ENCODE peak calls at places on chromosomes 6 and 20, in eight cellular contexts. One of them, this sample, is unnamed. For H3K4me1, the result is how much of the 10 kb centered on the place peaks cover.

GRCh38 chr6:163354779-163355431 is 59.6 kb upstream of the QKI start:
- DNase-seq in fibroblast of lung: peak
- DNase-seq in uterus: no peak
- DNase-seq in OCI-LY7: no peak
- DNase-seq in heart left ventricle: peak
- DNase-seq in kidney: no peak
- DNase-seq in lung: no peak
- DNase-seq in heart right ventricle: peak
- DNase-seq in this sample: no peak

GRCh38 chr6:131017962-131018361 is 45.1 kb downstream of the EPB41L2 start:
- DNase-seq in fibroblast of lung: no peak
- DNase-seq in uterus: no peak
- DNase-seq in OCI-LY7: no peak
- DNase-seq in heart left ventricle: no peak
- DNase-seq in kidney: no peak
- DNase-seq in lung: no peak
- DNase-seq in heart right ventricle: no peak
- DNase-seq in this sample: no peak

GRCh38 chr6:31861150-31861549 is 1.5 kb downstream of the NEU1 start:
- DNase-seq in fibroblast of lung: no peak
- DNase-seq in uterus: no peak
- DNase-seq in OCI-LY7: no peak
- DNase-seq in heart left ventricle: no peak
- DNase-seq in kidney: no peak
- DNase-seq in lung: no peak
- DNase-seq in heart right ventricle: no peak
- DNase-seq in this sample: no peak

GRCh38 chr20:62412194-62413024 is 5.3 kb upstream of the CABLES2 start:
- DNase-seq in fibroblast of lung: no peak
- DNase-seq in uterus: no peak
- DNase-seq in OCI-LY7: no peak
- DNase-seq in heart left ventricle: no peak
- DNase-seq in kidney: no peak
- DNase-seq in lung: no peak
- DNase-seq in heart right ventricle: no peak
- DNase-seq in this sample: no peak

GRCh38 chr20:63835031-63835858 is 4.2 kb upstream of the ZBTB46 start:
- DNase-seq in fibroblast of lung: peak
- DNase-seq in uterus: peak
- DNase-seq in OCI-LY7: no peak
- DNase-seq in heart left ventricle: peak
- DNase-seq in kidney: peak
- DNase-seq in lung: peak
- DNase-seq in heart right ventricle: peak
- DNase-seq in this sample: peak

GRCh38 chr20:45347936-45348809 is at the start of gene SDC4:
- DNase-seq in fibroblast of lung: peak
- DNase-seq in uterus: peak
- DNase-seq in OCI-LY7: no peak
- DNase-seq in heart left ventricle: peak
- DNase-seq in kidney: peak
- DNase-seq in lung: peak
- DNase-seq in heart right ventricle: peak
- DNase-seq in this sample: peak

GRCh38 chr6:170316071-170316470 is 9.5 kb downstream of the FAM120B start:
- DNase-seq in fibroblast of lung: peak
- DNase-seq in uterus: no peak
- DNase-seq in OCI-LY7: no peak
- DNase-seq in heart left ventricle: no peak
- DNase-seq in kidney: no peak
- DNase-seq in lung: no peak
- DNase-seq in heart right ventricle: no peak
- DNase-seq in this sample: no peak

GRCh38 chr6:4344317-4344899 is 209.0 kb upstream of the ECI2 start:
- DNase-seq in fibroblast of lung: no peak
- DNase-seq in uterus: no peak
- DNase-seq in OCI-LY7: no peak
- DNase-seq in heart left ventricle: no peak
- DNase-seq in kidney: no peak
- DNase-seq in lung: no peak
- DNase-seq in heart right ventricle: no peak
- DNase-seq in this sample: no peak

GRCh38 chr20:8388707-8389106 is 256.6 kb downstream of the PLCB1 start:
- DNase-seq in fibroblast of lung: peak
- DNase-seq in uterus: no peak
- DNase-seq in OCI-LY7: no peak
- DNase-seq in heart left ventricle: no peak
- DNase-seq in kidney: no peak
- DNase-seq in lung: no peak
- DNase-seq in heart right ventricle: no peak
- DNase-seq in this sample: no peak

GRCh38 chr6:155314773-155315515 is 660 bp upstream of the TFB1M start:
- DNase-seq in fibroblast of lung: peak
- DNase-seq in uterus: peak
- DNase-seq in OCI-LY7: peak
- DNase-seq in heart left ventricle: no peak
- DNase-seq in kidney: no peak
- DNase-seq in lung: peak
- DNase-seq in heart right ventricle: peak
- DNase-seq in this sample: peak

GRCh38 chr20:36314734-36315544 is 8.8 kb downstream of the DLGAP4 start:
- DNase-seq in fibroblast of lung: no peak
- DNase-seq in uterus: no peak
- DNase-seq in OCI-LY7: no peak
- DNase-seq in heart left ventricle: no peak
- DNase-seq in kidney: no peak
- DNase-seq in lung: no peak
- DNase-seq in heart right ventricle: no peak
- DNase-seq in this sample: no peak

GRCh38 chr20:41454250-41454649 is 87.6 kb upstream of the EMILIN3 start:
- DNase-seq in fibroblast of lung: no peak
- DNase-seq in uterus: no peak
- DNase-seq in OCI-LY7: no peak
- DNase-seq in heart left ventricle: no peak
- DNase-seq in kidney: no peak
- DNase-seq in lung: no peak
- DNase-seq in heart right ventricle: no peak
- DNase-seq in this sample: no peak

GRCh38 chr6:164477790-164478189 is 831.6 kb downstream of the C6orf118 start:
- DNase-seq in fibroblast of lung: no peak
- DNase-seq in uterus: no peak
- DNase-seq in OCI-LY7: no peak
- DNase-seq in heart left ventricle: no peak
- DNase-seq in kidney: no peak
- DNase-seq in lung: no peak
- DNase-seq in heart right ventricle: no peak
- DNase-seq in this sample: no peak

GRCh38 chr6:12395898-12396297 is 105.7 kb downstream of the EDN1 start:
- DNase-seq in fibroblast of lung: no peak
- DNase-seq in uterus: no peak
- DNase-seq in OCI-LY7: no peak
- DNase-seq in heart left ventricle: no peak
- DNase-seq in kidney: no peak
- DNase-seq in lung: no peak
- DNase-seq in heart right ventricle: no peak
- DNase-seq in this sample: no peak

GRCh38 chr6:10451828-10452509 is 37.1 kb upstream of the TFAP2A start:
- DNase-seq in fibroblast of lung: peak
- DNase-seq in uterus: no peak
- DNase-seq in OCI-LY7: no peak
- DNase-seq in heart left ventricle: no peak
- DNase-seq in kidney: peak
- DNase-seq in lung: peak
- DNase-seq in heart right ventricle: no peak
- DNase-seq in this sample: no peak

GRCh38 chr6:21753571-21754108 is 160.1 kb downstream of the SOX4 start:
- DNase-seq in fibroblast of lung: peak
- DNase-seq in uterus: no peak
- DNase-seq in OCI-LY7: no peak
- DNase-seq in heart left ventricle: no peak
- DNase-seq in kidney: no peak
- DNase-seq in lung: no peak
- DNase-seq in heart right ventricle: no peak
- DNase-seq in this sample: no peak

GRCh38 chr20:31908424-31908823 is 38.0 kb downstream of the TTLL9 start:
- DNase-seq in fibroblast of lung: no peak
- DNase-seq in uterus: no peak
- DNase-seq in OCI-LY7: no peak
- DNase-seq in heart left ventricle: no peak
- DNase-seq in kidney: no peak
- DNase-seq in lung: no peak
- DNase-seq in heart right ventricle: no peak
- DNase-seq in this sample: no peak

GRCh38 chr6:44263357-44264100 is 1.8 kb downstream of the NFKBIE start:
- DNase-seq in fibroblast of lung: peak
- DNase-seq in uterus: no peak
- DNase-seq in OCI-LY7: peak
- DNase-seq in heart left ventricle: no peak
- DNase-seq in kidney: no peak
- DNase-seq in lung: no peak
- DNase-seq in heart right ventricle: no peak
- DNase-seq in this sample: no peak

GRCh38 chr6:94813806-94814205 is 763.5 kb upstream of the MANEA start:
- DNase-seq in fibroblast of lung: no peak
- DNase-seq in uterus: no peak
- DNase-seq in OCI-LY7: no peak
- DNase-seq in heart left ventricle: no peak
- DNase-seq in kidney: no peak
- DNase-seq in lung: no peak
- DNase-seq in heart right ventricle: no peak
- DNase-seq in this sample: no peak

GRCh38 chr6:1865585-1865984 is 255.9 kb downstream of the FOXC1 start:
- DNase-seq in fibroblast of lung: no peak
- DNase-seq in uterus: no peak
- DNase-seq in OCI-LY7: no peak
- DNase-seq in heart left ventricle: no peak
- DNase-seq in kidney: peak
- DNase-seq in lung: no peak
- DNase-seq in heart right ventricle: no peak
- DNase-seq in this sample: no peak

GRCh38 chr6:159577564-159577963 is 115.5 kb downstream of the SOD2 start:
- DNase-seq in fibroblast of lung: peak
- DNase-seq in uterus: no peak
- DNase-seq in OCI-LY7: no peak
- DNase-seq in heart left ventricle: no peak
- DNase-seq in kidney: no peak
- DNase-seq in lung: peak
- DNase-seq in heart right ventricle: no peak
- DNase-seq in this sample: no peak

GRCh38 chr6:126947070-126947469 is 171.4 kb upstream of the RSPO3 start:
- DNase-seq in fibroblast of lung: no peak
- DNase-seq in uterus: peak
- DNase-seq in OCI-LY7: no peak
- DNase-seq in heart left ventricle: no peak
- DNase-seq in kidney: peak
- DNase-seq in lung: no peak
- DNase-seq in heart right ventricle: no peak
- DNase-seq in this sample: peak

DNA sequence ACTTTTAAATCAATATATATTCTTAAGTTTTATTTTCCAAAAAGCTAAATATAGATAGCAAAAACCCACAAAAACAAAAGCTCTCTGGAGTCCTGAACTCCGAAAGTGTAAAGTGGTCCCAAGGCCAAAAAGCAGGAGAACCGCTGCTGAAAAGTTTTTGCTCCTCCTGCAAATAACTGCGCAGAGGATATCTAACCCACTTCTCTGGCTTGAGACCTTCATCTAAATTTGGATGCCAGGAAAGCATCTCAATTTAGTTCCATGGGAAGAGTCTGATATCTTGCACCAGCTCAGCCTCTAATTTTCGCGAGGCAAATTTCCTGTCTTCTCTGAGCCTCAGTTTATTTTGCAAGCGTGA is 517 bp downstream of the MRPS10 start:
- DNase-seq in fibroblast of lung: no peak
- DNase-seq in uterus: no peak
- DNase-seq in OCI-LY7: peak
- DNase-seq in heart left ventricle: no peak
- DNase-seq in kidney: no peak
- DNase-seq in lung: no peak
- DNase-seq in heart right ventricle: no peak
- DNase-seq in this sample: no peak
- H3K4me1 ChIP-seq in fibroblast of lung: under half
- H3K4me1 ChIP-seq in uterus: under half
- H3K4me1 ChIP-seq in OCI-LY7: under half
- H3K4me1 ChIP-seq in heart left ventricle: under half
- H3K4me1 ChIP-seq in kidney: under half
- H3K4me1 ChIP-seq in lung: under half
- H3K4me1 ChIP-seq in heart right ventricle: under half
- H3K4me1 ChIP-seq in this sample: under half

DNA sequence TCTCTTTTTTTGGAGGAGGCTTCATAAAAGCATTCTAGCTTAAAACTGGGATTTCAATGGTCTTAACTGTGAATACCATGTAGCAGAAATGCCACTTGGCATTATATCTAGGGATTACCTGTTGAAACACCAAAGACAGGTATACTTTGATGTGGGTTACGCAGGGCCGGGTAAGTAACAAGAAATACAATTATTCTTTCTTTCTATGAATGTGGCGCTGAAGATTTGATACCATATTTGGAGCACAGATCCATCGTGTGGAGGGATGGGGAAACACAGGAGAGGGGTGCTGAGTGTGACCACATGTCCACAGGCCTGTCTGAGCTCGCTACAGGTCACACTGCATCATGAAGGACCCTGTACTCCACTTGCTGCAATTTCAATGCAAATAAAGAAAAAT is 257.8 kb downstream of the GMPR start:
- DNase-seq in fibroblast of lung: no peak
- DNase-seq in uterus: no peak
- DNase-seq in OCI-LY7: no peak
- DNase-seq in heart left ventricle: no peak
- DNase-seq in kidney: no peak
- DNase-seq in lung: no peak
- DNase-seq in heart right ventricle: no peak
- DNase-seq in this sample: no peak
- TF ChIP-seq CTCF in fibroblast of lung: no peak
- TF ChIP-seq CTCF in uterus: no peak
- TF ChIP-seq CTCF in OCI-LY7: no peak
- TF ChIP-seq CTCF in heart left ventricle: no peak
- TF ChIP-seq CTCF in kidney: no peak
- TF ChIP-seq CTCF in lung: no peak
- TF ChIP-seq CTCF in heart right ventricle: no peak
- TF ChIP-seq CTCF in this sample: peak

GRCh38 chr6:156980948-156981347 is 203.8 kb downstream of the ARID1B start:
- DNase-seq in fibroblast of lung: no peak
- DNase-seq in uterus: no peak
- DNase-seq in OCI-LY7: no peak
- DNase-seq in heart left ventricle: no peak
- DNase-seq in kidney: no peak
- DNase-seq in lung: no peak
- DNase-seq in heart right ventricle: no peak
- DNase-seq in this sample: no peak
- H3K4me1 ChIP-seq in fibroblast of lung: under half
- H3K4me1 ChIP-seq in uterus: under half
- H3K4me1 ChIP-seq in OCI-LY7: half or more
- H3K4me1 ChIP-seq in heart left ventricle: half or more
- H3K4me1 ChIP-seq in kidney: under half
- H3K4me1 ChIP-seq in lung: under half
- H3K4me1 ChIP-seq in heart right ventricle: under half
- H3K4me1 ChIP-seq in this sample: under half

DNA sequence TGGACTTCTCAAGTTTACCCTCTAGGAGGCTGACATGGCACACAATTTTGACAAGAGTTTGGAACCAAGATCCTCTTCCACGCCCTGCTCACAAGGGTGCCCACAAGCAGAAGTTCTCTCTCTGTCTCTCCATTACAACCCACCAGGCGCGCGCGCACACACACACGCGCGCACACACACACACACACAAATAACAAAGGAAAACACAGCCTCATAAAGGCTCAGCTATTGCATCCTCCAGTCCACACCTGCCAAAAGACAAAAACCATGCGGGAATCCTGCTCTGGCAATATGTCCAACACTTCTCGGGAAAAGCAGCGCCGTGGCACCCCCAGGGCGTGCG is 870 bp downstream of the PAK5 start:
- DNase-seq in fibroblast of lung: no peak
- DNase-seq in uterus: no peak
- DNase-seq in OCI-LY7: no peak
- DNase-seq in heart left ventricle: no peak
- DNase-seq in kidney: no peak
- DNase-seq in lung: no peak
- DNase-seq in heart right ventricle: no peak
- DNase-seq in this sample: no peak
- TF ChIP-seq CTCF in fibroblast of lung: no peak
- TF ChIP-seq CTCF in uterus: no peak
- TF ChIP-seq CTCF in OCI-LY7: no peak
- TF ChIP-seq CTCF in heart left ventricle: no peak
- TF ChIP-seq CTCF in kidney: no peak
- TF ChIP-seq CTCF in lung: no peak
- TF ChIP-seq CTCF in heart right ventricle: no peak
- TF ChIP-seq CTCF in this sample: no peak